ENCODE peak calls at places on chromosomes 3 and 15, in six cellular contexts. One of them, this sample, is unnamed.

GRCh38 chr3:7282988-7283387 is 422.1 kb downstream of the GRM7 start:
- DNase-seq in mammary epithelial cell: no peak
- DNase-seq in IMR-90: no peak
- DNase-seq in testis: no peak
- DNase-seq in tibial nerve: no peak
- DNase-seq in gastrocnemius medialis: no peak
- DNase-seq in this sample: no peak

GRCh38 chr15:35606345-35606744 is 60.4 kb upstream of the DPH6 start:
- DNase-seq in mammary epithelial cell: no peak
- DNase-seq in IMR-90: no peak
- DNase-seq in testis: no peak
- DNase-seq in tibial nerve: no peak
- DNase-seq in gastrocnemius medialis: no peak
- DNase-seq in this sample: no peak

GRCh38 chr3:36992806-36993325 is at the start of gene EPM2AIP1:
- DNase-seq in mammary epithelial cell: no peak
- DNase-seq in IMR-90: no peak
- DNase-seq in testis: peak; percentile 100
- DNase-seq in tibial nerve: no peak
- DNase-seq in gastrocnemius medialis: peak; percentile 99
- DNase-seq in this sample: no peak

GRCh38 chr3:187678869-187679268 is 8.7 kb upstream of the SST start:
- DNase-seq in mammary epithelial cell: peak; percentile 23
- DNase-seq in IMR-90: peak; percentile 67
- DNase-seq in testis: peak; percentile 81
- DNase-seq in tibial nerve: no peak
- DNase-seq in gastrocnemius medialis: no peak
- DNase-seq in this sample: peak; percentile 49

GRCh38 chr3:58572634-58573230 is 4.5 kb downstream of the FAM107A start:
- DNase-seq in mammary epithelial cell: no peak
- DNase-seq in IMR-90: no peak
- DNase-seq in testis: no peak
- DNase-seq in tibial nerve: no peak
- DNase-seq in gastrocnemius medialis: no peak
- DNase-seq in this sample: no peak

GRCh38 chr3:119690043-119690656 is 12.7 kb upstream of the CFAP91 start:
- DNase-seq in mammary epithelial cell: peak; percentile 15
- DNase-seq in IMR-90: peak; percentile 49
- DNase-seq in testis: no peak
- DNase-seq in tibial nerve: no peak
- DNase-seq in gastrocnemius medialis: no peak
- DNase-seq in this sample: no peak

GRCh38 chr3:102471491-102471890 is 36.7 kb downstream of the ZPLD1 start:
- DNase-seq in mammary epithelial cell: no peak
- DNase-seq in IMR-90: no peak
- DNase-seq in testis: no peak
- DNase-seq in tibial nerve: no peak
- DNase-seq in gastrocnemius medialis: no peak
- DNase-seq in this sample: no peak

GRCh38 chr3:186320862-186321568 is 41.0 kb downstream of the DGKG start:
- DNase-seq in mammary epithelial cell: peak; percentile 93
- DNase-seq in IMR-90: peak; percentile 13
- DNase-seq in testis: no peak
- DNase-seq in tibial nerve: no peak
- DNase-seq in gastrocnemius medialis: no peak
- DNase-seq in this sample: no peak

GRCh38 chr3:178002113-178002512 is 534.1 kb upstream of the KCNMB2 start:
- DNase-seq in mammary epithelial cell: no peak
- DNase-seq in IMR-90: no peak
- DNase-seq in testis: no peak
- DNase-seq in tibial nerve: no peak
- DNase-seq in gastrocnemius medialis: no peak
- DNase-seq in this sample: no peak

GRCh38 chr3:58793052-58793451 is 126.5 kb upstream of the FAM3D start:
- DNase-seq in mammary epithelial cell: no peak
- DNase-seq in IMR-90: no peak
- DNase-seq in testis: no peak
- DNase-seq in tibial nerve: no peak
- DNase-seq in gastrocnemius medialis: no peak
- DNase-seq in this sample: no peak

GRCh38 chr3:56772926-56773587 is 28.7 kb downstream of the ARHGEF3 start:
- DNase-seq in mammary epithelial cell: no peak
- DNase-seq in IMR-90: no peak
- DNase-seq in testis: no peak
- DNase-seq in tibial nerve: no peak
- DNase-seq in gastrocnemius medialis: no peak
- DNase-seq in this sample: no peak

GRCh38 chr3:44885618-44886017 is 11.2 kb downstream of the TGM4 start:
- DNase-seq in mammary epithelial cell: peak; percentile 97
- DNase-seq in IMR-90: peak; percentile 96
- DNase-seq in testis: no peak
- DNase-seq in tibial nerve: no peak
- DNase-seq in gastrocnemius medialis: no peak
- DNase-seq in this sample: no peak

GRCh38 chr3:115164374-115165221 is 17.5 kb upstream of the ZBTB20 start:
- DNase-seq in mammary epithelial cell: no peak
- DNase-seq in IMR-90: no peak
- DNase-seq in testis: no peak
- DNase-seq in tibial nerve: no peak
- DNase-seq in gastrocnemius medialis: no peak
- DNase-seq in this sample: no peak

GRCh38 chr3:127493924-127494646 is 96.4 kb downstream of the TPRA1 start:
- DNase-seq in mammary epithelial cell: no peak
- DNase-seq in IMR-90: no peak
- DNase-seq in testis: no peak
- DNase-seq in tibial nerve: no peak
- DNase-seq in gastrocnemius medialis: no peak
- DNase-seq in this sample: no peak

GRCh38 chr3:131231710-131232348 is 149.7 kb upstream of the NUDT16 start:
- DNase-seq in mammary epithelial cell: no peak
- DNase-seq in IMR-90: no peak
- DNase-seq in testis: no peak
- DNase-seq in tibial nerve: no peak
- DNase-seq in gastrocnemius medialis: no peak
- DNase-seq in this sample: no peak

GRCh38 chr3:47000198-47000815 is 20.8 kb downstream of the NBEAL2 start:
- DNase-seq in mammary epithelial cell: peak; percentile 19
- DNase-seq in IMR-90: peak; percentile 46
- DNase-seq in testis: no peak
- DNase-seq in tibial nerve: no peak
- DNase-seq in gastrocnemius medialis: no peak
- DNase-seq in this sample: no peak

GRCh38 chr3:72375237-72376154 is 472.7 kb downstream of the SHQ1 start:
- DNase-seq in mammary epithelial cell: no peak
- DNase-seq in IMR-90: no peak
- DNase-seq in testis: no peak
- DNase-seq in tibial nerve: no peak
- DNase-seq in gastrocnemius medialis: no peak
- DNase-seq in this sample: no peak

GRCh38 chr3:58496206-58496605 is 4.3 kb downstream of the KCTD6 start:
- DNase-seq in mammary epithelial cell: no peak
- DNase-seq in IMR-90: no peak
- DNase-seq in testis: no peak
- DNase-seq in tibial nerve: no peak
- DNase-seq in gastrocnemius medialis: no peak
- DNase-seq in this sample: peak; percentile 40

GRCh38 chr3:28703858-28704257 is 355.2 kb upstream of the AZI2 start:
- DNase-seq in mammary epithelial cell: no peak
- DNase-seq in IMR-90: no peak
- DNase-seq in testis: no peak
- DNase-seq in tibial nerve: no peak
- DNase-seq in gastrocnemius medialis: no peak
- DNase-seq in this sample: no peak

GRCh38 chr15:52558196-52558595 is 10.6 kb downstream of the ARPP19 start:
- DNase-seq in mammary epithelial cell: peak; percentile 96
- DNase-seq in IMR-90: peak; percentile 78
- DNase-seq in testis: no peak
- DNase-seq in tibial nerve: no peak
- DNase-seq in gastrocnemius medialis: no peak
- DNase-seq in this sample: no peak

GRCh38 chr15:101698314-101698713 is 26.0 kb downstream of the TARS3 start:
- DNase-seq in mammary epithelial cell: peak; percentile 74
- DNase-seq in IMR-90: peak; percentile 27
- DNase-seq in testis: no peak
- DNase-seq in tibial nerve: no peak
- DNase-seq in gastrocnemius medialis: no peak
- DNase-seq in this sample: no peak

GRCh38 chr3:152021951-152022461 is 148.6 kb downstream of the SUCNR1 start:
- DNase-seq in mammary epithelial cell: peak; percentile 97
- DNase-seq in IMR-90: peak; percentile 32
- DNase-seq in testis: peak; percentile 41
- DNase-seq in tibial nerve: no peak
- DNase-seq in gastrocnemius medialis: no peak
- DNase-seq in this sample: no peak

GRCh38 chr3:132629928-132630327 is 29.7 kb downstream of the ACAD11 start:
- DNase-seq in mammary epithelial cell: peak; percentile 74
- DNase-seq in IMR-90: peak; percentile 82
- DNase-seq in testis: no peak
- DNase-seq in tibial nerve: no peak
- DNase-seq in gastrocnemius medialis: no peak
- DNase-seq in this sample: no peak

GRCh38 chr3:189003410-189003809 is 168.4 kb upstream of the TPRG1 start:
- DNase-seq in mammary epithelial cell: no peak
- DNase-seq in IMR-90: no peak
- DNase-seq in testis: no peak
- DNase-seq in tibial nerve: no peak
- DNase-seq in gastrocnemius medialis: no peak
- DNase-seq in this sample: no peak
- H3K4me3 ChIP-seq in mammary epithelial cell: no peak overlapping the region
- H3K4me3 ChIP-seq in IMR-90: no peak overlapping the region
- H3K4me3 ChIP-seq in testis: no peak overlapping the region
- H3K4me3 ChIP-seq in tibial nerve: no peak overlapping the region
- H3K4me3 ChIP-seq in gastrocnemius medialis: no peak overlapping the region
- H3K4me3 ChIP-seq in this sample: no peak overlapping the region

DNA sequence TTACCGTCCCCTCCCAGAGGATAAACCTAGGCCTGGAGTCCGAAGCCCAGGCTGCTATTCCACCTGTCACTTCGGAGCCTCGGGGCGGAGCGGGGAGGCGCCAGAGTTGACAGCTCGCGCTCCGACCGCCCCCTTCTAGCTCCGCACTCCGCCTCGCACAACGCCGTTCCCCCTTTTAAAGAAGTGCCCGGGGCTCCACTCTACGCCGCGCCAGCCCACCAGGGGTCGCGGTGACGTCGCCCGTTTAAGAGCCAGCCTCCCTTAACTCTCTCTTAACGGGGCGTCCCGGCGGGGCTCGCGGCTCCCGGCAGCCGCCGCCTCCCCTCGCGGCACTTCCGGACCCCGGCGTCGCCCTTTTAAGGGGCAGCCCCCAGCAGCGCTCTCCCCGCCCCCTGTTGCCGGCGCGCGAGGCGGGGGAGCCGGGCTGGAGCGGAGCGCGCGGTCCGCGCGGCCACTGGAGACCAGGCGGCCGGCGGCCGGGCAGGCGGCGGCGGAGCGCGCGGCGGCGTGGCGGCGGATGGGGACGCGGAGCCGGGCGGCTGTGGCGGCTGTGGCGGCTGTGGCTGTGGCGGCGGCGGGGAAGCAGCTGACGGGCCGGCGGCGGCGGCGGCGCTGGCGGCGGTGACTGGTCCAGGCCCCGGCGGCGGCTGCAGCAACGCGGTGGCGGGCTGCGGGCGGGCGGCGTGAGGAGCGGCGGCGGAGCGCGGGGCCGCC is at the start of gene INAFM2:
- DNase-seq in mammary epithelial cell: peak; percentile 90
- DNase-seq in IMR-90: peak; percentile 92
- DNase-seq in testis: peak; percentile 93
- DNase-seq in tibial nerve: peak; percentile 62
- DNase-seq in gastrocnemius medialis: peak; percentile 79
- DNase-seq in this sample: peak; percentile 96
- TF ChIP-seq CTCF in mammary epithelial cell: peak; percentile 6
- TF ChIP-seq CTCF in IMR-90: peak; percentile 74
- TF ChIP-seq CTCF in testis: peak; percentile 49
- TF ChIP-seq CTCF in tibial nerve: peak; percentile 61
- TF ChIP-seq CTCF in gastrocnemius medialis: peak; percentile 76
- TF ChIP-seq CTCF in this sample: peak; percentile 50

GRCh38 chr3:126353694-126354321 is 3.4 kb downstream of the KLF15 start:
- DNase-seq in mammary epithelial cell: no peak
- DNase-seq in IMR-90: no peak
- DNase-seq in testis: peak; percentile 45
- DNase-seq in tibial nerve: peak; percentile 27
- DNase-seq in gastrocnemius medialis: peak; percentile 1
- DNase-seq in this sample: no peak
- H3K27ac ChIP-seq in mammary epithelial cell: no peak overlapping the region
- H3K27ac ChIP-seq in IMR-90: no peak overlapping the region
- H3K27ac ChIP-seq in testis: peak overlapping the region; percentile 7
- H3K27ac ChIP-seq in tibial nerve: peak overlapping the region; percentile 97
- H3K27ac ChIP-seq in gastrocnemius medialis: peak overlapping the region; percentile 98
- H3K27ac ChIP-seq in this sample: no peak overlapping the region

GRCh38 chr15:59995568-59996349 is 8.4 kb upstream of the FOXB1 start:
- DNase-seq in mammary epithelial cell: no peak
- DNase-seq in IMR-90: no peak
- DNase-seq in testis: no peak
- DNase-seq in tibial nerve: no peak
- DNase-seq in gastrocnemius medialis: no peak
- DNase-seq in this sample: no peak

GRCh38 chr15:59998256-59999063 is 5.7 kb upstream of the FOXB1 start:
- DNase-seq in mammary epithelial cell: no peak
- DNase-seq in IMR-90: no peak
- DNase-seq in testis: no peak
- DNase-seq in tibial nerve: no peak
- DNase-seq in gastrocnemius medialis: no peak
- DNase-seq in this sample: no peak

GRCh38 chr15:59996498-59997041 is 7.5 kb upstream of the FOXB1 start:
- DNase-seq in mammary epithelial cell: no peak
- DNase-seq in IMR-90: no peak
- DNase-seq in testis: no peak
- DNase-seq in tibial nerve: no peak
- DNase-seq in gastrocnemius medialis: no peak
- DNase-seq in this sample: no peak

GRCh38 chr15:59999064-59999377 is 5.1 kb upstream of the FOXB1 start:
- DNase-seq in mammary epithelial cell: no peak
- DNase-seq in IMR-90: no peak
- DNase-seq in testis: no peak
- DNase-seq in tibial nerve: no peak
- DNase-seq in gastrocnemius medialis: no peak
- DNase-seq in this sample: no peak

DNA sequence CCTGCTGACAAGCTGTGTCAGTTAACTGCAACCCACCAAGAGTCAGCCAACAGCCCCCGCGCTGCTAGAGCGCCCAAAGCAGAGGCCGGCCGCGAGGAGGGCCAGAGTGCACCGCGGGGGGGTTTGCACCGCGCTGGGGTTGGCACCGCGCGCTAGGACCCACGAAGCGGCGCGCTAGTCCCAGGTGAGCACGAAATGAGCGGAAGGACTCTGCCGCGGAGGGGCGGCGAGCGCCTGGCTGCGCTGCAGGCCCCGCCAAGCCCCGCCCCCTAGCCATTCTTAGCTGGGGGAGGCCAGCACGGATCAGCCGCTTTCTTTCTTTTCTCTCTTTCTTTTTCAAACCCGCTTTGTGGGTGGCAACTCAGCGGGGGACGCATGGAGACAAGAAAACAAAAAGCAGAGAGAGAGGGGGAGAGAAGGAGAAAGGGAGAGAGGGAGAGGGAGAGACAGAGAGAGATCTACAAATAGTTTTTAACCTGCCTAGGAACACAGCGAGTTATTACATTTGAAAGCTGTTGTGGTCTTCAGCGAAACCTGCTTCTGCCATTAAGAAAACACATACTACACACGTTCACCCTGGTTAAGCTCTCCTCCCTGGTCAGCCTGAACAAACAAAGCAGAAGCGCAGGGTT is 6.9 kb upstream of the FOXB1 start:
- DNase-seq in mammary epithelial cell: peak; percentile 38
- DNase-seq in IMR-90: no peak
- DNase-seq in testis: peak; percentile 44
- DNase-seq in tibial nerve: no peak
- DNase-seq in gastrocnemius medialis: no peak
- DNase-seq in this sample: peak; percentile 43
- H3K4me3 ChIP-seq in mammary epithelial cell: no peak overlapping the region
- H3K4me3 ChIP-seq in IMR-90: no peak overlapping the region
- H3K4me3 ChIP-seq in testis: peak overlapping the region; percentile 45
- H3K4me3 ChIP-seq in tibial nerve: no peak overlapping the region
- H3K4me3 ChIP-seq in gastrocnemius medialis: peak overlapping the region; percentile 57
- H3K4me3 ChIP-seq in this sample: peak overlapping the region; percentile 44